ENCODE peak calls at places on chromosomes 13 and 19, in nine cellular contexts. T, C, W, Y, F, J, P, D and B are unnamed samples. For H3K4me1, the result is how much of the 10 kb centered on the place peaks cover.

GRCh38 chr13:52428295-52428694 is 22.1 kb downstream of the VPS36 start:
- DNase-seq in W (no peak), T (no peak), P (no peak), C (no peak), D (no peak), F (no peak), J (peak), Y (no peak), B (no peak)

GRCh38 chr19:43562698-43563241 is 12.6 kb downstream of the XRCC1 start:
- DNase-seq in T (peak), W (peak), C (no peak), F (peak), Y (peak), P (peak), J (peak), D (peak), B (peak)

GRCh38 chr19:8654591-8655339 is 24.3 kb downstream of the NFILZ start:
- DNase-seq in C (peak), J (peak), Y (peak), T (no peak), D (no peak), W (peak), P (peak), F (peak), B (peak)

GRCh38 chr19:14530005-14530348 is 583 bp downstream of the TECR start:
- DNase-seq in J (no peak), C (no peak), F (peak), Y (no peak), T (no peak), W (no peak), P (no peak), D (peak), B (no peak)

GRCh38 chr13:78978381-78978998 is 319.5 kb upstream of the OBI1 start:
- DNase-seq in Y (no peak), J (peak), W (no peak), D (no peak), T (no peak), P (peak), C (peak), F (no peak), B (no peak)

GRCh38 chr19:45075215-45076028 is 856 bp downstream of the ZNF296 start:
- DNase-seq in T (peak), W (peak), P (no peak), D (peak), Y (peak), J (no peak), C (peak), F (peak), B (peak)

GRCh38 chr19:6478815-6479214 is 2.8 kb downstream of the DENND1C start:
- DNase-seq in T (no peak), J (no peak), F (no peak), C (no peak), P (no peak), D (no peak), W (no peak), Y (no peak), B (no peak)

GRCh38 chr13:107846642-107847041 is 368.7 kb downstream of the LIG4 start:
- DNase-seq in P (no peak), J (no peak), T (no peak), Y (no peak), W (no peak), C (no peak), D (no peak), F (no peak), B (no peak)

GRCh38 chr19:42540071-42540553 is 11.8 kb upstream of the CEACAM1 start:
- DNase-seq in P (no peak), C (no peak), W (no peak), T (peak), D (no peak), Y (no peak), F (no peak), J (no peak), B (no peak)

GRCh38 chr19:43132696-43133095 is 50.2 kb upstream of the PSG2 start:
- DNase-seq in T (no peak), C (no peak), J (peak), Y (no peak), F (no peak), P (no peak), D (no peak), W (no peak), B (no peak)

DNA sequence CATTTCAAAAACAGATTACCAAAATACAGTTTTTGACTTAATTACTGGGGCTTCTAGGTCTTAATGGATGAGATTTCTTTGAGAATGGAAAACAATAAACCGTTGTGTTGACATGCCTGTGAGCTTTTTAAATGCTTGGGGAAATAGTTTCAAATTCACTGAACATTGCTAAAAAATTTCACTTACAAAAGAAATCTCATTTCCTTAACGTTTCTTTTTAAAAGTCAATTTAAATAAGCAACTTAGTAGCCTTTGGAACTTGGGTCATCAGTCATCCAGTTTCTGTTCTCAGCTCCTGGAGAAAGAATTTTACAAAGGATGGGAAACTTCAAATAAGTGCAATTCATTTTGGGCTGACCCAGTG is 4.4 kb downstream of the ZC3H4 start:
- DNase-seq in D (no peak), W (no peak), C (no peak), J (no peak), P (no peak), F (no peak), T (no peak), Y (no peak), B (no peak)
- H3K4me1 ChIP-seq in D (under half), W (under half), C (under half), J (under half), P (under half), F (half or more), T (under half), Y (half or more), B (under half)

GRCh38 chr19:31317098-31317497 is 32.1 kb downstream of the TSHZ3 start:
- DNase-seq in P (peak), F (no peak), Y (no peak), T (no peak), J (no peak), D (no peak), C (no peak), W (no peak), B (no peak)
- H3K4me1 ChIP-seq in P (under half), F (under half), Y (under half), T (under half), J (under half), D (under half), C (under half), W (under half), B (under half)

DNA sequence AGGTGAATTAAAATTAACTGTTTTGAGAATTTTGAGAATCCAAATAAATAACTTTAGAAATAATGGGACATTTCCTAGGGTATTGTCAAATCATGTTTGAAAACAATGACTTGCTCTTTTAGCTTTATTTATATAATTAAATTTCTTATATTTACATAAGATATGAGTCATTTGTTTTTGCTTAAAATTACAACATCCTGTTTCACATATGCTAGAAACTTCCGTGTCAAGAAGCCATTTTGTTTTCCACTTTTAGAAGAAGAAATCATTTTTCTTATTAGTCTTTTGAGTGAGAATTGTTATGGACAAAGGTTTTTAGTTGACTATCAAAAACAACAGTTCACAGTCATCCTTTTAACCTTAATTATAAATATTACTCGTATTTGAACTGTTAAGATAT is 48.2 kb downstream of the DPY19L3 start:
- DNase-seq in F (no peak), Y (no peak), C (no peak), P (peak), W (no peak), J (no peak), T (no peak), D (no peak), B (no peak)
- H3K4me1 ChIP-seq in F (under half), Y (under half), C (under half), P (under half), W (under half), J (under half), T (under half), D (under half), B (under half)

GRCh38 chr19:34180273-34180672 is 8.0 kb downstream of the LSM14A start:
- DNase-seq in J (no peak), C (no peak), D (no peak), F (no peak), W (no peak), T (no peak), Y (no peak), P (no peak), B (no peak)

GRCh38 chr19:34180709-34181108 is 8.4 kb downstream of the LSM14A start:
- DNase-seq in C (no peak), T (no peak), D (no peak), W (no peak), J (no peak), F (no peak), Y (no peak), P (no peak), B (no peak)

GRCh38 chr19:34179066-34179465 is 6.8 kb downstream of the LSM14A start:
- DNase-seq in Y (no peak), T (no peak), W (no peak), J (no peak), D (no peak), P (no peak), C (no peak), F (no peak), B (no peak)

GRCh38 chr19:34182125-34182524 is 9.8 kb downstream of the LSM14A start:
- DNase-seq in W (no peak), J (no peak), T (no peak), D (no peak), C (no peak), P (no peak), F (no peak), Y (no peak), B (no peak)

DNA sequence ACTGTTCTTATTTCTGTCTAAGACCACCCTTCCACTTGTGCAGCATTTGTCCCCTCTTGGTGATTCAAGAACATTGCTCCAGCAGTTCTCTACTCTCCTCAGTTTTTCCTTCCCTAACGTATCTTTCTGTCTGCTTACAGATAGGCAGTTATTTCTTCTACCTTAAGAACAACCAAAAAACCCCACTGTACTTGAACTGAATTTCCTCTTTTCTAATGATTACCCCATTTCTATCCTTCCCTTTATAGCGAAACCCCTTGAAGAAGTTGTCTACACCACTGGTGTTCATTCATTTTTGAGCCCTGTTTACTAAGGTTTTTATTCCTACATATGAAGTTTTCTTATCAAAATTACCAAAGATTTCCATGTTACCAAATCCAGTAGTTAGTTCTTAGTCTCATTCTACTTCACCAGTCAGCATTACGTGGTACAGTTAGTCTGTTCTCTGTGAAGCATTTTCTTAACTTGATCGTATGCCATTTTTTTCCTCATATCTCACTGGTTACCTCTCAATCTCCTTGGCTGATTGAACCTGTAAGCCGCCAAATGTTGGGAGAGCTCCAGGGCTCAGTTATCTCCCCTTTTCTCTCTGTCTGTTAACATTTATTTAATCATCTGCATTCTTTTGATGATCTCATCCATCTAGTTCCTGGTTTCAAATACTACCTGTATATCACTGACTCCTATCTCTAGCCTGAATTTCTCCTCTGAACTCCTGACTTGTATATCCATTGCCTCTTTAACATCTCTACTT is 9.0 kb downstream of the LSM14A start:
- DNase-seq in C (no peak), W (no peak), T (no peak), F (no peak), J (no peak), P (no peak), D (no peak), Y (no peak), B (no peak)
- H3K4me1 ChIP-seq in C (under half), W (under half), T (half or more), F (half or more), J (under half), P (under half), D (under half), Y (half or more), B (half or more)

DNA sequence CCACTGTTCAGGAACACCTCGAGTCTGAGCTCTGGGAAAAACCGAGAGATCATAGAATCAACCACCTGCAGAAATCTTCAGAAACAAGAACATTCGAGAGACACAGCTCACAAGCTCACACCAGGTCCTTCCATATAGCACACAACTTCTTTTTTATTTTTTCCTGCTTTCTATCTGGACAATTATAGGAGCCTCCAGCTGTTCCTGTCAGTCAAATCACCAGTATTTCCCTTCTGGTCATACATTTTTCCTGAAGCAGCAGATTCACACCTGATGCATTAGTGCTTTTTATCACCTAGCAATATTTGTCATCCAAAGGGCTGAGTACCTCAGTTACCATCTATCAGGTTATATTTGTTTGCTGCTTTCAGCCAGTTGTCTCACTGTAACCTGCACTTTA is 323.5 kb downstream of the FOXO1 start:
- DNase-seq in T (no peak), P (no peak), F (no peak), D (no peak), C (no peak), J (no peak), Y (no peak), W (no peak), B (no peak)
- H3K4me1 ChIP-seq in T (under half), P (under half), F (under half), D (under half), C (under half), J (under half), Y (under half), W (under half), B (under half)

DNA sequence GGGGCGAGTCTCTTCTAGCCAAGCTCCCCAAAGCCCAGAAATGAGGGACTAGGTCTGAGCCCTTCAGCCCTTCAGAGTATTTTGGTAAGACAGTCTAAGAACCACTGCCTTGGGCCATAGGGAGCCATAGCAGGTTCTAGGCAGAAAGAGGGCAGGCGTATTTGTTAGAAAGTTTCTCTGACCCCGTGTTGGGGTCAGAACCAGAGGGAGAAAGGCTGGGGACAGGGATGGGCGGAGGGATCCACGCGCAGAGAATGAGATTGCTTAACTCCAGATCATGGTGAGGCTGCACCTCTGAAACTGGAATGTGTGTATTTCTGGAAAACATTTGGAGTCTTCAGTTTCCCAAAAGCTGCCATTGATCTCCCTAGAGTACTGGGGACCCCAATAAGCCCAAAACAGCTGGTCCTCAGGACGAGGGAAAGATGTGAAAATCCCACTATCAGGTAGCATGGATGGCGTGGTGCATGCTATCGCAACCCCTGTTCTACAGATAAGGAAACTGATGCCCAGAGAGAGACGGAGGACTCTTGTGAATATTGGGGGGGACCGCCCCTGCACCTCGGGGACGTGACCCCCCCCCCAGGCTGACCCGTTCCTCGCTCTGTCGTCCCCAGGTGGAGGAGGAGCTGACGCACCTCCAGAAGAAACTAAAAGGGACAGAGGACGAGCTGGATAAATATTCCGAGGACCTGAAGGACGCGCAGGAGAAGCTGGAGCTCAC is 703 bp upstream of the TPM4 start:
- DNase-seq in T (peak), D (peak), C (no peak), Y (no peak), F (peak), P (no peak), W (peak), J (no peak), B (no peak)
- H3K4me1 ChIP-seq in T (under half), D (under half), C (under half), Y (under half), F (half or more), P (under half), W (under half), J (under half), B (under half)

GRCh38 chr19:18422530-18423191 is 3.5 kb downstream of the SSBP4 start:
- DNase-seq in J (no peak), C (no peak), D (no peak), F (peak), W (no peak), P (no peak), Y (no peak), T (no peak), B (no peak)
- H3K4me1 ChIP-seq in J (under half), C (under half), D (under half), F (half or more), W (under half), P (half or more), Y (half or more), T (under half), B (under half)

GRCh38 chr19:16066611-16067104 is 9.6 kb upstream of the TPM4 start:
- DNase-seq in P (no peak), T (no peak), D (no peak), W (no peak), F (peak), C (no peak), Y (no peak), J (peak), B (peak)
- H3K4me1 ChIP-seq in P (under half), T (under half), D (under half), W (under half), F (under half), C (under half), Y (under half), J (under half), B (half or more)

DNA sequence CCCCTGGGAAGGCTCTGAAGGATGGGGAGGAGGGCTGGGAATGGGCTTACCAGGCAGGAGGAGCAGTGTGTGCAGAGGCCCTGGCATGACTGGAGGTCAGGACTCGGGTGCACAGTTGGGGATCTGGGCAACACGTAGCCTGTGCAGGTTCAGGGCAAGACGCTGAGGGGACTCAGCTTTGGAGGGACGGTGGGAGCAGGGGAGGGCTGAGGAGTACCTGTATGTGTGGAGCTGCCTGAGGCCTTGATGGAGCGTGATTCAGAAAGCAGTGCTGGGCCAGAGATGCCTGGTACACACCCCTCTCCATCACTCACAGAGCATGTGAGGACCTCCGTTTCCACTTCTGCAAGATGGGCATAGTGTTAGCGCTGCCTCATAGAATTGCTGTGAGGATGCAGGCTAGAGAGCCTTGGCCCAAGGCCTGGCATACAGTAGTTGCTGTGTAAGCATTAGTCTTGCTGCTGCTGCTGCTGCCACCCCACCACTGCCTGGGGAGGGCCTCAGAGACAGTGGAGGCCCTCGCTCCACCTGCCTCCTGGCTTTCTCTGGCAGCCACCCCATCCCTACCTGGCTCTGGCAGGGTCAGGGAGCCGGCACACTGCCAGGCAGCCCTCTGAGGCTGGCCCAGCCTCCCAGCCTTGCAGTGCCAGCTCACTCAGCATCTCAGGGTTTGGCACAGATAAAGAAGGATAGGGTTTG is 2.4 kb downstream of the PAK4 start:
- DNase-seq in C (no peak), W (no peak), Y (no peak), T (no peak), P (no peak), F (no peak), J (no peak), D (peak), B (no peak)
- H3K4me1 ChIP-seq in C (under half), W (under half), Y (under half), T (under half), P (half or more), F (under half), J (under half), D (under half), B (half or more)